ENCODE peak calls at places on chromosome 2, in ten cellular contexts. V is mammary epithelial cell; E is A549; X is GM23248; Z is stimulated activated CD4-positive, alpha-beta T cell treated with anti-CD3 and anti-CD28 coated beads, Interleukin-2, amount 100 ng/mL, for 48 hours; N is brain microvascular endothelial cell; G is NCI-H1092; M is caudate nucleus; U is NCI-H510A; K is cardiac fibroblast. O is an unnamed sample.

GRCh38 chr2:220181158-220181557 is 553.7 kb downstream of the SLC4A3 start:
- DNase-seq in V (no peak), E (no peak), X (peak), Z (no peak), N (no peak), G (no peak), M (no peak), U (no peak), K (no peak), O (no peak)

GRCh38 chr2:239369631-239370161 is 31.1 kb downstream of the HDAC4 start:
- DNase-seq in V (peak), E (no peak), X (no peak), Z (peak), N (peak), G (no peak), M (no peak), U (peak), K (no peak), O (peak)

GRCh38 chr2:215969131-215969841 is 44.1 kb downstream of the MREG start:
- DNase-seq in V (no peak), E (no peak), X (no peak), Z (no peak), N (no peak), G (no peak), M (no peak), U (no peak), K (peak), O (no peak)

GRCh38 chr2:42569116-42569711 is 782 bp downstream of the MTA3 start:
- DNase-seq in V (peak), E (peak), X (peak), Z (no peak), N (peak), G (no peak), M (peak), U (no peak), K (peak), O (peak)

GRCh38 chr2:117835990-117836760 is 21.7 kb downstream of the DDX18 start:
- DNase-seq in V (peak), E (peak), X (peak), Z (peak), N (peak), G (no peak), M (peak), U (no peak), K (peak), O (peak)

GRCh38 chr2:240946654-240947053 is 40.5 kb downstream of the CROCC2 start:
- DNase-seq in V (peak), E (no peak), X (peak), Z (no peak), N (no peak), G (no peak), M (no peak), U (no peak), K (peak), O (no peak)

GRCh38 chr2:75523313-75524275 is 37.1 kb downstream of the EVA1A start:
- DNase-seq in V (peak), E (peak), X (peak), Z (no peak), N (peak), G (no peak), M (no peak), U (no peak), K (peak), O (no peak)

GRCh38 chr2:9918275-9918674 is 33.2 kb upstream of the GRHL1 start:
- DNase-seq in V (no peak), E (no peak), X (peak), Z (no peak), N (no peak), G (no peak), M (no peak), U (no peak), K (peak), O (no peak)

GRCh38 chr2:32947484-32948143 is 861 bp downstream of the LTBP1 start:
- DNase-seq in V (peak), E (peak), X (peak), Z (no peak), N (peak), G (no peak), M (no peak), U (no peak), K (peak), O (peak)

GRCh38 chr2:137957033-137957432 is 7.2 kb upstream of the HNMT start:
- DNase-seq in V (peak), E (no peak), X (peak), Z (no peak), N (peak), G (no peak), M (no peak), U (no peak), K (peak), O (no peak)

GRCh38 chr2:85435986-85436835 is 17.7 kb downstream of the SH2D6 start:
- DNase-seq in V (no peak), E (peak), X (no peak), Z (no peak), N (no peak), G (peak), M (no peak), U (no peak), K (no peak), O (no peak)

GRCh38 chr2:174120346-174120745 is 128.0 kb downstream of the OLA1 start:
- DNase-seq in V (peak), E (peak), X (peak), Z (peak), N (peak), G (no peak), M (no peak), U (no peak), K (no peak), O (no peak)

GRCh38 chr2:171136024-171136423 is 24.7 kb downstream of the TLK1 start:
- DNase-seq in V (no peak), E (no peak), X (no peak), Z (no peak), N (no peak), G (no peak), M (no peak), U (no peak), K (no peak), O (no peak)

GRCh38 chr2:139159177-139159576 is 379.0 kb upstream of the NXPH2 start:
- DNase-seq in V (no peak), E (no peak), X (no peak), Z (no peak), N (no peak), G (no peak), M (no peak), U (no peak), K (no peak), O (no peak)

GRCh38 chr2:216169087-216169486 is 59.9 kb downstream of the XRCC5 start:
- DNase-seq in V (no peak), E (no peak), X (no peak), Z (no peak), N (no peak), G (no peak), M (no peak), U (no peak), K (no peak), O (no peak)

GRCh38 chr2:15042824-15043223 is 410.3 kb downstream of the LRATD1 start:
- DNase-seq in V (no peak), E (no peak), X (peak), Z (no peak), N (peak), G (no peak), M (no peak), U (no peak), K (peak), O (no peak)

GRCh38 chr2:73218298-73218697 is 4.3 kb downstream of the SMYD5 start:
- DNase-seq in V (peak), E (no peak), X (peak), Z (no peak), N (peak), G (no peak), M (no peak), U (no peak), K (peak), O (no peak)

GRCh38 chr2:46232860-46233259 is 64.3 kb upstream of the EPAS1 start:
- DNase-seq in V (no peak), E (peak), X (peak), Z (no peak), N (no peak), G (no peak), M (peak), U (no peak), K (peak), O (no peak)

GRCh38 chr2:74583504-74583903 is 29.0 kb downstream of the DOK1 start:
- DNase-seq in V (no peak), E (no peak), X (peak), Z (no peak), N (peak), G (no peak), M (no peak), U (no peak), K (peak), O (no peak)